ENCODE peak calls at places on chromosomes 2 and 18, in nine cellular contexts. M, E, A, N, Q, L, I, V and Y are unnamed samples.

GRCh38 chr18:46322411-46322891 is 218.3 kb downstream of the HAUS1 start:
- DNase-seq in M (no peak), E (no peak), A (no peak), N (no peak), Q (no peak), L (no peak), I (no peak), V (no peak), Y (no peak)

GRCh38 chr2:48452108-48452507 is 77.8 kb upstream of the STON1 start:
- DNase-seq in M (no peak), E (no peak), A (no peak), N (no peak), Q (no peak), L (no peak), I (no peak), V (no peak), Y (no peak)

GRCh38 chr18:36388310-36388709 is 90.8 kb downstream of the FHOD3 start:
- DNase-seq in M (no peak), E (no peak), A (no peak), N (no peak), Q (no peak), L (no peak), I (no peak), V (no peak), Y (no peak)

GRCh38 chr2:217930783-217931563 is 71.8 kb downstream of the TNS1 start:
- DNase-seq in M (no peak), E (no peak), A (no peak), N (no peak), Q (no peak), L (no peak), I (no peak), V (no peak), Y (no peak)

GRCh38 chr2:178386951-178387602 is 63.9 kb downstream of the PRKRA start:
- DNase-seq in M (no peak), E (peak; percentile 47), A (no peak), N (peak; percentile 82), Q (no peak), L (no peak), I (no peak), V (no peak), Y (no peak)

GRCh38 chr2:217979151-217979811 is 23.5 kb downstream of the TNS1 start:
- DNase-seq in M (no peak), E (peak; percentile 77), A (peak; percentile 61), N (peak; percentile 25), Q (peak; percentile 63), L (no peak), I (no peak), V (no peak), Y (no peak)

GRCh38 chr2:99643824-99644787 is 154.3 kb upstream of the REV1 start:
- DNase-seq in M (no peak), E (peak; percentile 65), A (no peak), N (no peak), Q (no peak), L (no peak), I (no peak), V (no peak), Y (no peak)

GRCh38 chr2:122221665-122222064 is 466.2 kb downstream of the TSN start:
- DNase-seq in M (no peak), E (no peak), A (no peak), N (no peak), Q (no peak), L (no peak), I (no peak), V (no peak), Y (no peak)

GRCh38 chr2:233256048-233256447 is 4.6 kb downstream of the ATG16L1 start:
- DNase-seq in M (no peak), E (no peak), A (no peak), N (no peak), Q (no peak), L (no peak), I (no peak), V (no peak), Y (no peak)

GRCh38 chr18:11850821-11851155 is 425 bp upstream of the CHMP1B start:
- DNase-seq in M (no peak), E (no peak), A (no peak), N (no peak), Q (no peak), L (no peak), I (no peak), V (no peak), Y (no peak)

GRCh38 chr2:105746177-105747080 is 1.7 kb downstream of the NCK2 start:
- DNase-seq in M (peak; percentile 69), E (no peak), A (peak; percentile 39), N (no peak), Q (peak; percentile 96), L (peak; percentile 77), I (peak; percentile 89), V (no peak), Y (no peak)
- TF ChIP-seq POLR2A in M (peak; percentile 52), E (no peak), A (no peak), N (no peak), Q (no peak), L (no peak), I (no peak), V (no peak), Y (no peak)

GRCh38 chr2:112159454-112159921 is 21.3 kb downstream of the FBLN7 start:
- DNase-seq in M (no peak), E (no peak), A (no peak), N (no peak), Q (peak; percentile 87), L (no peak), I (no peak), V (no peak), Y (no peak)

GRCh38 chr2:112162341-112162740 is 24.2 kb downstream of the FBLN7 start:
- DNase-seq in M (no peak), E (no peak), A (no peak), N (no peak), Q (no peak), L (no peak), I (no peak), V (no peak), Y (no peak)

GRCh38 chr2:112162956-112163355 is 24.8 kb downstream of the FBLN7 start:
- DNase-seq in M (no peak), E (no peak), A (no peak), N (no peak), Q (no peak), L (no peak), I (no peak), V (no peak), Y (no peak)

GRCh38 chr2:112161431-112162145 is 23.4 kb downstream of the FBLN7 start:
- DNase-seq in M (no peak), E (no peak), A (no peak), N (no peak), Q (no peak), L (no peak), I (no peak), V (no peak), Y (no peak)

DNA sequence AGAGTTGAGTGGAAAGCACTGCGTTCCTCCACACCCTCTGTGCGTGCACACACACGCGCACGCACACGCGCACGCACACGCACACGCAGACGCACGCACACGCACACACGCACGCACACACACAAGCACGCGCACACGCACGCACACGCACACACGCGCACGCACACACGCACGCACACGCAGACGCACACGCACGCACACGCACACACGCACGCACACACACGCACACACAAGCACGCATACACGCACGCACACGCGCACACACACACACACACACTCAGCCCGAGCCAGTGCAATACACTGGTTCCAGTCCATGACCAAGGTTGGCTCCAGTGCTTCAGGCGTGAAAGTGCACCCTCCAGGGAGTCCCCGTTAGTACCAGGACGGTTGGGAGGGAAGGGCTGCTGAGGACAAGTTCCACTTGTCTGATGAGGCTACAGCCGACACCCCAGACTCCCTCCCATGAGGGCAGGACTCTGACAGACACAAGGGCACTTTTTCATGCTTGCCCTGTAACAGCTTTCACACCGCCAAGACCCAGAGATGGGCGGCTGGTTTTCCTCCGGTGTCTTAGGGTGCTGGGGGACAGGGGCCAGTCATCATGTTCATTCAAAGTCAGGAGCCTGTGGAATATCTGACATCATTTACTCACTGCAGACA is 22.5 kb downstream of the FBLN7 start:
- DNase-seq in M (no peak), E (no peak), A (no peak), N (no peak), Q (no peak), L (no peak), I (no peak), V (no peak), Y (no peak)
- TF ChIP-seq POLR2A in M (no peak), E (no peak), A (no peak), N (no peak), Q (no peak), L (no peak), I (no peak), V (no peak), Y (no peak)

GRCh38 chr2:37156857-37157714 is at the start of gene EIF2AK2:
- DNase-seq in M (no peak), E (peak; percentile 76), A (peak; percentile 85), N (peak; percentile 87), Q (peak; percentile 95), L (peak; percentile 73), I (peak; percentile 84), V (no peak), Y (peak; percentile 92)
- TF ChIP-seq POLR2A in M (peak; percentile 87), E (no peak), A (peak; percentile 33), N (no peak), Q (no peak), L (no peak), I (no peak), V (peak; percentile 54), Y (peak; percentile 3)

GRCh38 chr2:1795842-1796580 is 51.7 kb upstream of the PXDN start:
- DNase-seq in M (no peak), E (no peak), A (no peak), N (no peak), Q (peak; percentile 28), L (no peak), I (no peak), V (no peak), Y (no peak)
- TF ChIP-seq POLR2A in M (no peak), E (no peak), A (no peak), N (no peak), Q (no peak), L (no peak), I (no peak), V (no peak), Y (no peak)

GRCh38 chr2:88019985-88020384 is 3.6 kb upstream of the RNU2-63P start:
- DNase-seq in M (no peak), E (no peak), A (no peak), N (no peak), Q (no peak), L (no peak), I (no peak), V (no peak), Y (no peak)

GRCh38 chr2:88018969-88019368 is 2.6 kb upstream of the RNU2-63P start:
- DNase-seq in M (no peak), E (no peak), A (no peak), N (no peak), Q (no peak), L (no peak), I (no peak), V (no peak), Y (no peak)

GRCh38 chr2:88016948-88017779 is 817 bp upstream of the RNU2-63P start:
- DNase-seq in M (peak; percentile 16), E (no peak), A (no peak), N (no peak), Q (peak; percentile 93), L (peak; percentile 22), I (peak; percentile 67), V (no peak), Y (peak; percentile 22)

GRCh38 chr2:88011011-88011410 is 5.3 kb downstream of the RNU2-63P start:
- DNase-seq in M (no peak), E (no peak), A (no peak), N (no peak), Q (no peak), L (no peak), I (no peak), V (no peak), Y (no peak)

GRCh38 chr2:88016086-88016947 is at the start of gene RNU2-63P:
- DNase-seq in M (peak; percentile 65), E (peak; percentile 96), A (peak; percentile 61), N (peak; percentile 86), Q (peak; percentile 93), L (peak; percentile 64), I (peak; percentile 80), V (peak; percentile 65), Y (peak; percentile 32)
- TF ChIP-seq POLR2A in M (peak; percentile 90), E (peak; percentile 100), A (no peak), N (peak; percentile 100), Q (no peak), L (no peak), I (no peak), V (peak; percentile 97), Y (peak; percentile 76)